ENCODE peak calls at places on chromosomes 16 and 17, in six cellular contexts. One of them, this sample, is unnamed.

GRCh38 chr17:82021728-82022309 is 859 bp downstream of the CENPX start:
- DNase-seq in RWPE2: no peak
- DNase-seq in tibial nerve: no peak
- DNase-seq in IMR-90: no peak
- DNase-seq in astrocyte of the spinal cord: no peak
- DNase-seq in MM.1S: peak; percentile 53
- DNase-seq in this sample: no peak

GRCh38 chr16:3641801-3642396 is 12.6 kb upstream of the DNASE1 start:
- DNase-seq in astrocyte of the spinal cord: no peak
- DNase-seq in IMR-90: no peak
- DNase-seq in MM.1S: no peak
- DNase-seq in tibial nerve: no peak
- DNase-seq in RWPE2: no peak
- DNase-seq in this sample: no peak

GRCh38 chr16:29808219-29808900 is 2.0 kb downstream of the MAZ start:
- DNase-seq in IMR-90: no peak
- DNase-seq in astrocyte of the spinal cord: no peak
- DNase-seq in RWPE2: peak; percentile 38
- DNase-seq in MM.1S: no peak
- DNase-seq in tibial nerve: no peak
- DNase-seq in this sample: no peak

GRCh38 chr17:82840431-82840831 is 609 bp upstream of the ZNF750 start:
- DNase-seq in RWPE2: peak; percentile 69
- DNase-seq in tibial nerve: no peak
- DNase-seq in MM.1S: no peak
- DNase-seq in astrocyte of the spinal cord: no peak
- DNase-seq in IMR-90: no peak
- DNase-seq in this sample: no peak

GRCh38 chr16:645852-646678 is 3.1 kb upstream of the WDR90 start:
- DNase-seq in MM.1S: no peak
- DNase-seq in RWPE2: no peak
- DNase-seq in IMR-90: no peak
- DNase-seq in tibial nerve: no peak
- DNase-seq in astrocyte of the spinal cord: no peak
- DNase-seq in this sample: no peak

GRCh38 chr17:49968380-49969133 is 433 bp upstream of the DLX4 start:
- DNase-seq in tibial nerve: no peak
- DNase-seq in IMR-90: peak; percentile 39
- DNase-seq in MM.1S: peak; percentile 45
- DNase-seq in RWPE2: peak; percentile 78
- DNase-seq in astrocyte of the spinal cord: peak; percentile 48
- DNase-seq in this sample: peak; percentile 79

GRCh38 chr16:30588651-30589050 is 3.2 kb upstream of the ZNF785 start:
- DNase-seq in IMR-90: no peak
- DNase-seq in tibial nerve: no peak
- DNase-seq in astrocyte of the spinal cord: no peak
- DNase-seq in MM.1S: no peak
- DNase-seq in RWPE2: no peak
- DNase-seq in this sample: no peak

GRCh38 chr17:9768381-9768934 is 22.9 kb downstream of the DHRS7C start:
- DNase-seq in tibial nerve: no peak
- DNase-seq in IMR-90: peak; percentile 16
- DNase-seq in RWPE2: no peak
- DNase-seq in MM.1S: no peak
- DNase-seq in astrocyte of the spinal cord: peak; percentile 33
- DNase-seq in this sample: peak; percentile 45

GRCh38 chr16:5874899-5875298 is 777.3 kb upstream of the EEF2KMT start:
- DNase-seq in RWPE2: no peak
- DNase-seq in tibial nerve: no peak
- DNase-seq in astrocyte of the spinal cord: peak; percentile 70
- DNase-seq in MM.1S: no peak
- DNase-seq in IMR-90: no peak
- DNase-seq in this sample: no peak

GRCh38 chr16:27175888-27176287 is 27.4 kb upstream of the KDM8 start:
- DNase-seq in RWPE2: no peak
- DNase-seq in astrocyte of the spinal cord: no peak
- DNase-seq in IMR-90: no peak
- DNase-seq in tibial nerve: no peak
- DNase-seq in MM.1S: no peak
- DNase-seq in this sample: peak; percentile 10

GRCh38 chr17:3318336-3318735 is 20.2 kb upstream of the OR3A1 start:
- DNase-seq in MM.1S: no peak
- DNase-seq in IMR-90: no peak
- DNase-seq in tibial nerve: no peak
- DNase-seq in RWPE2: no peak
- DNase-seq in astrocyte of the spinal cord: no peak
- DNase-seq in this sample: no peak

GRCh38 chr16:11229906-11230305 is 26.1 kb downstream of the SOCS1 start:
- DNase-seq in RWPE2: no peak
- DNase-seq in IMR-90: no peak
- DNase-seq in astrocyte of the spinal cord: no peak
- DNase-seq in MM.1S: no peak
- DNase-seq in tibial nerve: no peak
- DNase-seq in this sample: no peak

GRCh38 chr17:64133546-64134215 is 3.7 kb upstream of the ERN1 start:
- DNase-seq in tibial nerve: no peak
- DNase-seq in MM.1S: peak; percentile 80
- DNase-seq in RWPE2: no peak
- DNase-seq in astrocyte of the spinal cord: peak; percentile 70
- DNase-seq in IMR-90: peak; percentile 70
- DNase-seq in this sample: peak; percentile 81

GRCh38 chr17:83198366-83199341 is 119.2 kb downstream of the METRNL start:
- DNase-seq in MM.1S: peak; percentile 53
- DNase-seq in RWPE2: no peak
- DNase-seq in astrocyte of the spinal cord: no peak
- DNase-seq in tibial nerve: peak; percentile 4
- DNase-seq in IMR-90: no peak
- DNase-seq in this sample: no peak

GRCh38 chr17:50102164-50102991 is 7.2 kb downstream of the PDK2 start:
- DNase-seq in tibial nerve: no peak
- DNase-seq in MM.1S: no peak
- DNase-seq in astrocyte of the spinal cord: no peak
- DNase-seq in IMR-90: no peak
- DNase-seq in RWPE2: no peak
- DNase-seq in this sample: no peak

GRCh38 chr16:49617016-49617569 is 238.8 kb downstream of the ZNF423 start:
- DNase-seq in tibial nerve: no peak
- DNase-seq in IMR-90: no peak
- DNase-seq in astrocyte of the spinal cord: no peak
- DNase-seq in MM.1S: no peak
- DNase-seq in RWPE2: no peak
- DNase-seq in this sample: no peak

GRCh38 chr17:66549312-66549705 is 246.9 kb downstream of the PRKCA start:
- DNase-seq in tibial nerve: no peak
- DNase-seq in RWPE2: no peak
- DNase-seq in MM.1S: no peak
- DNase-seq in astrocyte of the spinal cord: peak; percentile 90
- DNase-seq in IMR-90: peak; percentile 63
- DNase-seq in this sample: peak; percentile 56

GRCh38 chr16:70467113-70467512 is 12.7 kb downstream of the FCSK start:
- DNase-seq in astrocyte of the spinal cord: no peak
- DNase-seq in MM.1S: no peak
- DNase-seq in IMR-90: no peak
- DNase-seq in tibial nerve: no peak
- DNase-seq in RWPE2: no peak
- DNase-seq in this sample: no peak

GRCh38 chr16:61887903-61888302 is 148.3 kb downstream of the CDH8 start:
- DNase-seq in IMR-90: no peak
- DNase-seq in tibial nerve: no peak
- DNase-seq in RWPE2: no peak
- DNase-seq in MM.1S: peak; percentile 48
- DNase-seq in astrocyte of the spinal cord: peak; percentile 54
- DNase-seq in this sample: peak; percentile 11

GRCh38 chr17:34370376-34370996 is 7.5 kb upstream of the CCL1 start:
- DNase-seq in MM.1S: peak; percentile 77
- DNase-seq in astrocyte of the spinal cord: no peak
- DNase-seq in IMR-90: no peak
- DNase-seq in RWPE2: no peak
- DNase-seq in tibial nerve: no peak
- DNase-seq in this sample: no peak

GRCh38 chr17:63550816-63551639 is 751 bp downstream of the DCAF7 start:
- DNase-seq in tibial nerve: no peak
- DNase-seq in astrocyte of the spinal cord: peak; percentile 28
- DNase-seq in RWPE2: no peak
- DNase-seq in MM.1S: no peak
- DNase-seq in IMR-90: peak; percentile 29
- DNase-seq in this sample: peak; percentile 33

GRCh38 chr17:8188408-8188839 is 1.6 kb downstream of the BORCS6 start:
- DNase-seq in RWPE2: no peak
- DNase-seq in astrocyte of the spinal cord: no peak
- DNase-seq in MM.1S: no peak
- DNase-seq in tibial nerve: no peak
- DNase-seq in IMR-90: no peak
- DNase-seq in this sample: no peak

GRCh38 chr17:63446981-63447687 is 1.0 kb upstream of the CYB561 start:
- DNase-seq in tibial nerve: peak; percentile 31
- DNase-seq in MM.1S: no peak
- DNase-seq in RWPE2: no peak
- DNase-seq in astrocyte of the spinal cord: no peak
- DNase-seq in IMR-90: no peak
- DNase-seq in this sample: no peak

GRCh38 chr16:87822002-87822390 is 47.3 kb downstream of the SLC7A5 start:
- DNase-seq in RWPE2: no peak
- DNase-seq in astrocyte of the spinal cord: no peak
- DNase-seq in tibial nerve: no peak
- DNase-seq in MM.1S: no peak
- DNase-seq in IMR-90: no peak
- DNase-seq in this sample: no peak

GRCh38 chr17:47338026-47338425 is 14.3 kb downstream of the EFCAB13 start:
- DNase-seq in RWPE2: no peak
- DNase-seq in tibial nerve: no peak
- DNase-seq in IMR-90: no peak
- DNase-seq in MM.1S: no peak
- DNase-seq in astrocyte of the spinal cord: no peak
- DNase-seq in this sample: no peak

GRCh38 chr17:6099492-6099891 is 29.3 kb downstream of the WSCD1 start:
- DNase-seq in astrocyte of the spinal cord: no peak
- DNase-seq in MM.1S: no peak
- DNase-seq in tibial nerve: no peak
- DNase-seq in RWPE2: peak; percentile 4
- DNase-seq in IMR-90: no peak
- DNase-seq in this sample: no peak

GRCh38 chr16:89972244-89973234 is 24.0 kb downstream of the DEF8 start:
- DNase-seq in MM.1S: peak; percentile 85
- DNase-seq in tibial nerve: peak; percentile 75
- DNase-seq in IMR-90: peak; percentile 85
- DNase-seq in RWPE2: no peak
- DNase-seq in astrocyte of the spinal cord: peak; percentile 92
- DNase-seq in this sample: peak; percentile 94

GRCh38 chr17:16044484-16044883 is 44.9 kb downstream of the TTC19 start:
- DNase-seq in MM.1S: no peak
- DNase-seq in RWPE2: no peak
- DNase-seq in astrocyte of the spinal cord: no peak
- DNase-seq in IMR-90: no peak
- DNase-seq in tibial nerve: no peak
- DNase-seq in this sample: no peak

GRCh38 chr16:14606102-14606501 is 24.0 kb downstream of the PARN start:
- DNase-seq in astrocyte of the spinal cord: no peak
- DNase-seq in IMR-90: no peak
- DNase-seq in tibial nerve: no peak
- DNase-seq in MM.1S: no peak
- DNase-seq in RWPE2: no peak
- DNase-seq in this sample: no peak

GRCh38 chr16:11370084-11370931 is 25.0 kb downstream of the RMI2 start:
- DNase-seq in MM.1S: no peak
- DNase-seq in IMR-90: no peak
- DNase-seq in astrocyte of the spinal cord: no peak
- DNase-seq in tibial nerve: no peak
- DNase-seq in RWPE2: no peak
- DNase-seq in this sample: no peak

DNA sequence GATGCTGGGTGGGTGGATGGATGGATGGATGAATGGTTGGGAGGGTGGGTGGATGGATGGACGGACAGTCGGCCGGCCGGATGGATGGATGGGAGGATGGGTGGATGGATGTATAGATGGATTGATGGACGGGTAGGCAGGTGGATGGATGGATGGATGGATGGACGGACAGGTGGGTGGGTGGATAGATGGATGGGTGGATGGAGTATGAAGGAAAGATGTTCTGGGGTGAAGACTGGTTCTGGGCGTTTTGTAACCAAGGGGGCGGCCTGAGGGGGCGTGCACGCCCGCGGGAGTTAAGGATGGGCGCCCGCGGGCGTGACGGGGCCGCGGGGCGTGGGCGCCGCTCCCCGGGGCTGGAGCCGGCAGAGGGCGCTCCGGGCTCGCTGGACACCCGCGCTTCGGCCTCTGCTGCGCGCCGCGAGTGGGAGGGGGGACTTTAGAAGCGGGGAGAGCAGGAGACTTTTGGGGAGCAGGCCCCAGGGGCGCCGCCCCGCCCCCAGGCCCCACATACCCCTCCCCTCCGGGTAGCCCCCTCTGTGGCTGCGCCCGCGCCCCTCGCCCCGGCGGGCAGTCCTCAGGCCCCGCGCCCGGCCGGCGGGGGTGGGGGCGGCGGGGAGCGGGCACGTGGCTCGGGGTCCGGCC is at the start of gene NECAB2:
- DNase-seq in astrocyte of the spinal cord: no peak
- DNase-seq in MM.1S: no peak
- DNase-seq in IMR-90: peak; percentile 8
- DNase-seq in tibial nerve: peak; percentile 23
- DNase-seq in RWPE2: no peak
- DNase-seq in this sample: peak; percentile 47
- H3K4me3 ChIP-seq in astrocyte of the spinal cord: peak within 1 kb of the TSS; percentile 21
- H3K4me3 ChIP-seq in MM.1S: no peak within 1 kb of the TSS
- H3K4me3 ChIP-seq in IMR-90: peak within 1 kb of the TSS; percentile 16
- H3K4me3 ChIP-seq in tibial nerve: peak within 1 kb of the TSS; percentile 56
- H3K4me3 ChIP-seq in RWPE2: peak within 1 kb of the TSS; percentile 24
- H3K4me3 ChIP-seq in this sample: peak within 1 kb of the TSS; percentile 36

GRCh38 chr17:13920413-13920812 is 148.9 kb upstream of the COX10 start:
- DNase-seq in RWPE2: no peak
- DNase-seq in IMR-90: no peak
- DNase-seq in tibial nerve: no peak
- DNase-seq in MM.1S: no peak
- DNase-seq in astrocyte of the spinal cord: no peak
- DNase-seq in this sample: no peak
- TF ChIP-seq CTCF in RWPE2: no peak
- TF ChIP-seq CTCF in IMR-90: no peak
- TF ChIP-seq CTCF in tibial nerve: no peak
- TF ChIP-seq CTCF in MM.1S: no peak
- TF ChIP-seq CTCF in astrocyte of the spinal cord: no peak
- TF ChIP-seq CTCF in this sample: no peak

GRCh38 chr16:82452002-82452741 is 174.6 kb upstream of the CDH13 start:
- DNase-seq in astrocyte of the spinal cord: no peak
- DNase-seq in tibial nerve: no peak
- DNase-seq in IMR-90: no peak
- DNase-seq in MM.1S: no peak
- DNase-seq in RWPE2: no peak
- DNase-seq in this sample: no peak
- H3K4me3 ChIP-seq in astrocyte of the spinal cord: no peak overlapping the region
- H3K4me3 ChIP-seq in tibial nerve: no peak overlapping the region
- H3K4me3 ChIP-seq in IMR-90: no peak overlapping the region
- H3K4me3 ChIP-seq in MM.1S: no peak overlapping the region
- H3K4me3 ChIP-seq in RWPE2: no peak overlapping the region
- H3K4me3 ChIP-seq in this sample: no peak overlapping the region

DNA sequence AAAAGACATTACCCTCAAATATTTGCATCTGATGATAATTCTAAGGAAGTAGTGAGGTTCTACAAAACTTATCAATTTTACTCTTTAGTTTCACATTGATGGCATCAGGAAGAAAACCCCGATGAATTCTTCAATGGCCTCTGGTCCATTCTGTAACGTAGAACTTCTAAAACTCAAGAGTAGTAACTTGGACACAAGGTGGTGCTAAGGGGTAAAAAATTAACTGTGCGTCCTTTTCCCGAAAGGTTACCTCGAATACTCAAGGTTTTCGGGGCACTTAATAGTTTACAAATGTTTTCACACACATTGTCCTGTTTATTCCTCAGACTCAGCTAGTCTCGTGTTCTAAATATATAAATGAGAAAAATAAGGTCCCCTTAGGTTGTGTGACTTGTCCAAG is 517.3 kb upstream of the ZFHX3 start:
- DNase-seq in astrocyte of the spinal cord: no peak
- DNase-seq in IMR-90: no peak
- DNase-seq in RWPE2: no peak
- DNase-seq in MM.1S: no peak
- DNase-seq in tibial nerve: no peak
- DNase-seq in this sample: no peak
- TF ChIP-seq CTCF in astrocyte of the spinal cord: no peak
- TF ChIP-seq CTCF in IMR-90: no peak
- TF ChIP-seq CTCF in RWPE2: peak; percentile 57
- TF ChIP-seq CTCF in MM.1S: peak; percentile 5
- TF ChIP-seq CTCF in tibial nerve: no peak
- TF ChIP-seq CTCF in this sample: no peak